ENCODE peak calls at places on chromosomes 13 and 19, in six cellular contexts. M is stimulated activated naive B cell treated with anti-CD40 and anti-IgM and Interleukin-4, amounts not matched to agents 10 μg/mL and 1 μg/mL and 100 μg/mL, for 72 hours; I is HCT116; U is aorta; G is activated CD8-positive, alpha-beta T cell treated with anti-CD3 and anti-CD28 coated beads, Interleukin-2, amount 10 ng/mL, durations not matched to agents 7 days and 5 days; X is activated naive CD4-positive, alpha-beta T cell treated with anti-CD3 and anti-CD28 coated beads, Interleukin-2, amount 50 U/mL, for 72 hours. R is an unnamed sample.

GRCh38 chr13:44448373-44448772 is 74.7 kb downstream of the SERP2 start:
- ATAC-seq in M (no peak), I (no peak), U (no peak), G (no peak), X (no peak), R (no peak)

GRCh38 chr13:113553541-113554332 is 30.8 kb upstream of the TFDP1 start:
- ATAC-seq in M (peak; percentile 36), I (no peak), U (no peak), G (no peak), X (no peak), R (no peak)

GRCh38 chr19:13260883-13261653 is 110.9 kb downstream of the IER2 start:
- ATAC-seq in M (peak; percentile 95), I (peak; percentile 90), U (no peak), G (no peak), X (peak; percentile 98), R (peak; percentile 99)

GRCh38 chr19:18946335-18946734 is 5.3 kb upstream of the HOMER3 start:
- ATAC-seq in M (no peak), I (no peak), U (no peak), G (no peak), X (no peak), R (no peak)

GRCh38 chr13:59368652-59369051 is 795.1 kb downstream of the DIAPH3 start:
- ATAC-seq in M (no peak), I (no peak), U (peak; percentile 50), G (no peak), X (no peak), R (no peak)

GRCh38 chr19:45245826-45246225 is 619 bp upstream of the EXOC3L2 start:
- ATAC-seq in M (no peak), I (no peak), U (no peak), G (no peak), X (no peak), R (no peak)

GRCh38 chr19:45323671-45324081 is 1.0 kb upstream of the CKM start:
- ATAC-seq in M (no peak), I (no peak), U (no peak), G (no peak), X (no peak), R (no peak)

GRCh38 chr13:110616103-110617101 is 1.1 kb downstream of the NAXD start:
- ATAC-seq in M (peak; percentile 74), I (peak; percentile 46), U (peak; percentile 47), G (peak; percentile 44), X (peak; percentile 75), R (peak; percentile 80)

GRCh38 chr13:110116072-110116487 is 190.9 kb downstream of the COL4A1 start:
- ATAC-seq in M (peak; percentile 66), I (peak; percentile 97), U (peak; percentile 71), G (peak; percentile 68), X (peak; percentile 69), R (peak; percentile 57)